ENCODE peak calls at places on chromosomes 12 and 14, in five cellular contexts. A, C, Y, U and N are unnamed samples.

GRCh38 chr12:97837401-97837800 is 374.8 kb downstream of the RMST start:
- DNase-seq in A (no peak), Y (peak; percentile 66), C (no peak), U (peak; percentile 67), N (peak; percentile 12)

GRCh38 chr12:88145567-88146347 is 3.6 kb downstream of the TMTC3 start:
- DNase-seq in C (no peak), A (no peak), U (no peak), Y (no peak), N (no peak)

GRCh38 chr14:105080161-105080560 is 14.9 kb upstream of the GPR132 start:
- DNase-seq in A (no peak), Y (no peak), C (no peak), U (no peak), N (no peak)

GRCh38 chr14:73261520-73262426 is 24.5 kb downstream of the PAPLN start:
- DNase-seq in C (no peak), Y (no peak), A (no peak), U (no peak), N (no peak)

GRCh38 chr12:1552978-1553471 is 41.4 kb downstream of the FBXL14 start:
- DNase-seq in U (no peak), A (no peak), C (no peak), Y (no peak), N (no peak)

GRCh38 chr12:47988073-47989022 is 15.9 kb downstream of the COL2A1 start:
- DNase-seq in Y (no peak), C (no peak), U (peak; percentile 42), A (no peak), N (peak; percentile 30)

GRCh38 chr14:24430682-24431568 is 1.2 kb downstream of the KHNYN start:
- DNase-seq in U (peak; percentile 28), A (peak; percentile 62), Y (no peak), C (peak; percentile 27), N (peak; percentile 76)

GRCh38 chr12:71999795-72000194 is 61.1 kb downstream of the TPH2 start:
- DNase-seq in U (peak; percentile 40), Y (no peak), C (no peak), A (no peak), N (no peak)

GRCh38 chr14:59189281-59189821 is 884 bp downstream of the DAAM1 start:
- DNase-seq in Y (peak; percentile 34), U (peak; percentile 27), C (no peak), A (no peak), N (peak; percentile 39)

GRCh38 chr12:47779301-47779942 is 6.4 kb downstream of the SLC48A1 start:
- DNase-seq in U (peak; percentile 62), Y (peak; percentile 84), A (peak; percentile 81), C (peak; percentile 92), N (peak; percentile 91)

GRCh38 chr12:94898388-94898787 is 105.1 kb downstream of the NDUFA12 start:
- DNase-seq in U (no peak), C (no peak), Y (no peak), A (no peak), N (peak; percentile 64)

GRCh38 chr12:50677858-50678257 is 86.0 kb upstream of the ATF1 start:
- DNase-seq in C (no peak), U (peak; percentile 65), A (no peak), Y (no peak), N (no peak)

GRCh38 chr12:57896437-57897201 is 44.7 kb upstream of the ATP23 start:
- DNase-seq in Y (peak; percentile 62), A (no peak), U (peak; percentile 70), C (peak; percentile 61), N (peak; percentile 82)

GRCh38 chr12:49665384-49665783 is 41.8 kb downstream of the FMNL3 start:
- DNase-seq in U (peak; percentile 68), A (no peak), C (no peak), Y (no peak), N (peak; percentile 49)

GRCh38 chr12:12229556-12230092 is 37.2 kb downstream of the LRP6 start:
- DNase-seq in U (no peak), Y (no peak), A (no peak), C (no peak), N (peak; percentile 35)

GRCh38 chr14:80977103-80977728 is 21.8 kb downstream of the TSHR start:
- DNase-seq in A (no peak), Y (no peak), C (no peak), U (no peak), N (no peak)

GRCh38 chr12:79451365-79451764 is 239.4 kb downstream of the PAWR start:
- DNase-seq in U (no peak), C (no peak), A (no peak), Y (no peak), N (no peak)

GRCh38 chr14:24156840-24157239 is 4.2 kb upstream of the IRF9 start:
- DNase-seq in A (no peak), C (no peak), U (no peak), Y (no peak), N (no peak)

GRCh38 chr12:94730846-94731245 is 80.5 kb upstream of the TMCC3 start:
- DNase-seq in Y (no peak), C (no peak), U (no peak), A (no peak), N (no peak)

GRCh38 chr14:55005071-55005470 is 21.8 kb downstream of the WDHD1 start:
- DNase-seq in U (peak; percentile 30), Y (no peak), C (no peak), A (no peak), N (no peak)

GRCh38 chr12:23028158-23028802 is 403.3 kb downstream of the ETNK1 start:
- DNase-seq in C (no peak), U (peak; percentile 29), Y (no peak), A (no peak), N (peak; percentile 1)

GRCh38 chr14:105636935-105637334 is 110.6 kb downstream of the TMEM121 start:
- DNase-seq in A (no peak), Y (no peak), C (no peak), U (no peak), N (no peak)

GRCh38 chr14:47675489-47676300 is at the start of gene MDGA2:
- DNase-seq in U (peak; percentile 49), C (no peak), A (no peak), Y (no peak), N (peak; percentile 16)

GRCh38 chr14:84343637-84344036 is 1186.3 kb upstream of the FLRT2 start:
- DNase-seq in A (no peak), U (peak; percentile 32), C (no peak), Y (no peak), N (peak; percentile 85)

GRCh38 chr12:6774557-6775062 is 2.3 kb downstream of the LAG3 start:
- DNase-seq in A (no peak), Y (no peak), U (no peak), C (no peak), N (no peak)

GRCh38 chr14:80150301-80150700 is 61.0 kb downstream of the DIO2 start:
- DNase-seq in Y (no peak), U (peak; percentile 80), C (no peak), A (no peak), N (no peak)

GRCh38 chr12:26227376-26227775 is 32.0 kb downstream of the SSPN start:
- DNase-seq in C (no peak), A (no peak), U (no peak), Y (no peak), N (no peak)
- H3K4me3 ChIP-seq in C (peak overlapping the region; percentile 45), A (no peak overlapping the region), U (no peak overlapping the region), Y (peak overlapping the region; percentile 69), N (peak overlapping the region; percentile 61)

DNA sequence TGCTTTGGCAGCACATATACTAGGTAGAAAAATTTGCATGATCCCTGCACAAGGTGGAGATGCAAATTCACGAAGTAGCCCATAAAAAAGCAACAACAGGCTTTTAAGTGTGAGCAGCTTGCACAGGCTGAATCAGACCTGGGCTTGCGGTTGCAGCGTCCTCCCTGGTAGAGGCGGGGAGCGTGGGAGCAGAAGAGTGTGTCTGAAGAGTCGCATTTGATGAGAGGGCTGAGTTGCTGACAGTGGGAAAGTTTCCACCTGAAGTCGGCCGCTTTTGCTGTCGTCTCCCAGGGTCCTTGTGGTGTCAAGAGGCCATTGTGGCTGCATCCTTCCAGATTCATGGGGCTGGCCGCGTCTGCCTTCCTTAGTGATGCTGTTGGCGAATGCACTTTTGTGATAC is 6.2 kb downstream of the AACS start:
- DNase-seq in Y (no peak), U (no peak), A (no peak), C (no peak), N (no peak)
- H3K4me3 ChIP-seq in Y (no peak overlapping the region), U (no peak overlapping the region), A (no peak overlapping the region), C (no peak overlapping the region), N (no peak overlapping the region)

GRCh38 chr14:90644882-90645281 is 171.3 kb downstream of the TTC7B start:
- DNase-seq in A (no peak), C (no peak), U (peak; percentile 55), Y (no peak), N (peak; percentile 78)

GRCh38 chr14:90643982-90644510 is 172.2 kb downstream of the TTC7B start:
- DNase-seq in A (no peak), U (no peak), Y (no peak), C (no peak), N (no peak)

GRCh38 chr14:90639641-90640040 is 176.6 kb downstream of the TTC7B start:
- DNase-seq in A (no peak), U (no peak), C (no peak), Y (no peak), N (no peak)

GRCh38 chr14:90641111-90642010 is 174.9 kb downstream of the TTC7B start:
- DNase-seq in A (no peak), C (no peak), U (peak; percentile 39), Y (no peak), N (peak; percentile 47)

GRCh38 chr14:90642239-90642717 is 174.0 kb downstream of the TTC7B start:
- DNase-seq in A (no peak), U (peak; percentile 73), C (no peak), Y (no peak), N (peak; percentile 59)
- H3K4me3 ChIP-seq in A (no peak overlapping the region), U (no peak overlapping the region), C (no peak overlapping the region), Y (no peak overlapping the region), N (no peak overlapping the region)

GRCh38 chr14:64213853-64214570 is 80.2 kb downstream of the ESR2 start:
- DNase-seq in Y (no peak), A (no peak), U (no peak), C (no peak), N (no peak)
- H3K4me3 ChIP-seq in Y (no peak overlapping the region), A (no peak overlapping the region), U (no peak overlapping the region), C (no peak overlapping the region), N (no peak overlapping the region)

GRCh38 chr12:70936414-70936813 is 15.9 kb upstream of the PTPRR start:
- DNase-seq in Y (no peak), U (no peak), C (no peak), A (no peak), N (no peak)
- H3K4me3 ChIP-seq in Y (no peak overlapping the region), U (no peak overlapping the region), C (no peak overlapping the region), A (no peak overlapping the region), N (no peak overlapping the region)

GRCh38 chr12:52874573-52875435 is 26.0 kb upstream of the KRT78 start:
- DNase-seq in Y (no peak), C (no peak), U (no peak), A (no peak), N (no peak)
- H3K4me3 ChIP-seq in Y (peak overlapping the region; percentile 74), C (peak overlapping the region; percentile 52), U (peak overlapping the region; percentile 37), A (no peak overlapping the region), N (peak overlapping the region; percentile 4)

GRCh38 chr12:7933255-7933726 is 2.7 kb downstream of the SLC2A3 start:
- DNase-seq in C (peak; percentile 57), A (peak; percentile 60), U (peak; percentile 95), Y (peak; percentile 50), N (peak; percentile 99)
- H3K4me3 ChIP-seq in C (no peak overlapping the region), A (peak overlapping the region; percentile 100), U (peak overlapping the region; percentile 85), Y (peak overlapping the region; percentile 77), N (peak overlapping the region; percentile 75)